ENCODE peak calls at places on chromosomes 7 and 10, in nine cellular contexts. L is IMR-90, E is H1, K is uterus, T is endothelial cell of umbilical vein, Y is sigmoid colon, Q is heart left ventricle, W is body of pancreas, F is ovary. A is an unnamed sample.

GRCh38 chr7:106717997-106718871 is 57.3 kb upstream of the CCDC71L start:
- DNase-seq in L (peak), E (no peak), K (peak), T (peak), Y (no peak), Q (peak), W (peak), F (no peak), A (no peak)

GRCh38 chr10:114290038-114290437 is 51.0 kb downstream of the VWA2 start:
- DNase-seq in L (no peak), E (no peak), K (no peak), T (no peak), Y (peak), Q (no peak), W (no peak), F (peak), A (no peak)

GRCh38 chr10:85667638-85668233 is 698.9 kb downstream of the GRID1 start:
- DNase-seq in L (no peak), E (peak), K (no peak), T (no peak), Y (no peak), Q (no peak), W (peak), F (no peak), A (no peak)

GRCh38 chr7:44634839-44635591 is 28.6 kb downstream of the OGDH start:
- DNase-seq in L (no peak), E (no peak), K (no peak), T (peak), Y (no peak), Q (peak), W (no peak), F (no peak), A (peak)

GRCh38 chr10:75220258-75220657 is 9.7 kb downstream of the VDAC2 start:
- DNase-seq in L (no peak), E (no peak), K (no peak), T (no peak), Y (peak), Q (no peak), W (no peak), F (peak), A (no peak)

GRCh38 chr7:102426268-102427031 is 6.9 kb upstream of the ORAI2 start:
- DNase-seq in L (no peak), E (no peak), K (no peak), T (no peak), Y (no peak), Q (no peak), W (peak), F (no peak), A (no peak)

GRCh38 chr10:45809829-45810228 is 37.5 kb downstream of the AGAP4 start:
- DNase-seq in L (peak), E (no peak), K (no peak), T (no peak), Y (no peak), Q (no peak), W (no peak), F (no peak), A (no peak)

GRCh38 chr7:70044064-70044463 is 445.8 kb downstream of the AUTS2 start:
- DNase-seq in L (no peak), E (no peak), K (peak), T (no peak), Y (no peak), Q (no peak), W (no peak), F (no peak), A (no peak)

GRCh38 chr10:133159950-133160812 is at the start of gene KNDC1:
- DNase-seq in L (peak), E (no peak), K (no peak), T (no peak), Y (peak), Q (no peak), W (no peak), F (peak), A (peak)

GRCh38 chr10:29703276-29703675 is 68.5 kb upstream of the SVIL start:
- DNase-seq in L (no peak), E (no peak), K (no peak), T (no peak), Y (no peak), Q (no peak), W (no peak), F (peak), A (no peak)

GRCh38 chr10:60123668-60124067 is 217.3 kb upstream of the CCDC6 start:
- DNase-seq in L (peak), E (no peak), K (no peak), T (no peak), Y (no peak), Q (no peak), W (no peak), F (no peak), A (no peak)

GRCh38 chr7:50703654-50704053 is 79.0 kb downstream of the GRB10 start:
- DNase-seq in L (no peak), E (no peak), K (no peak), T (no peak), Y (no peak), Q (no peak), W (no peak), F (no peak), A (no peak)

GRCh38 chr10:125008689-125009579 is 67.0 kb downstream of the ZRANB1 start:
- DNase-seq in L (no peak), E (no peak), K (no peak), T (no peak), Y (peak), Q (no peak), W (peak), F (peak), A (no peak)

GRCh38 chr10:125007436-125007835 is 65.5 kb downstream of the ZRANB1 start:
- DNase-seq in L (no peak), E (no peak), K (no peak), T (no peak), Y (no peak), Q (no peak), W (no peak), F (no peak), A (no peak)

GRCh38 chr10:125006188-125006680 is 64.3 kb downstream of the ZRANB1 start:
- DNase-seq in L (peak), E (no peak), K (no peak), T (no peak), Y (peak), Q (no peak), W (no peak), F (no peak), A (no peak)

GRCh38 chr10:125005312-125006187 is 63.6 kb downstream of the ZRANB1 start:
- DNase-seq in L (no peak), E (no peak), K (peak), T (no peak), Y (peak), Q (peak), W (no peak), F (peak), A (no peak)

GRCh38 chr10:125006921-125007391 is 65.0 kb downstream of the ZRANB1 start:
- DNase-seq in L (peak), E (no peak), K (no peak), T (no peak), Y (peak), Q (no peak), W (no peak), F (peak), A (no peak)
- TF ChIP-seq CTCF in L (no peak), E (no peak), K (no peak), T (no peak), Y (no peak), Q (no peak), W (no peak), F (no peak), A (no peak)

GRCh38 chr10:128516180-128516579 is 390.0 kb upstream of the MKI67 start:
- DNase-seq in L (no peak), E (no peak), K (no peak), T (no peak), Y (no peak), Q (no peak), W (no peak), F (no peak), A (no peak)

GRCh38 chr10:128506423-128506822 is 380.2 kb upstream of the MKI67 start:
- DNase-seq in L (no peak), E (no peak), K (no peak), T (no peak), Y (no peak), Q (no peak), W (no peak), F (no peak), A (no peak)

GRCh38 chr10:128512767-128513166 is 386.5 kb upstream of the MKI67 start:
- DNase-seq in L (no peak), E (no peak), K (no peak), T (no peak), Y (no peak), Q (no peak), W (no peak), F (no peak), A (no peak)

GRCh38 chr10:128505346-128505745 is 379.1 kb upstream of the MKI67 start:
- DNase-seq in L (no peak), E (no peak), K (no peak), T (no peak), Y (no peak), Q (no peak), W (no peak), F (no peak), A (no peak)

DNA sequence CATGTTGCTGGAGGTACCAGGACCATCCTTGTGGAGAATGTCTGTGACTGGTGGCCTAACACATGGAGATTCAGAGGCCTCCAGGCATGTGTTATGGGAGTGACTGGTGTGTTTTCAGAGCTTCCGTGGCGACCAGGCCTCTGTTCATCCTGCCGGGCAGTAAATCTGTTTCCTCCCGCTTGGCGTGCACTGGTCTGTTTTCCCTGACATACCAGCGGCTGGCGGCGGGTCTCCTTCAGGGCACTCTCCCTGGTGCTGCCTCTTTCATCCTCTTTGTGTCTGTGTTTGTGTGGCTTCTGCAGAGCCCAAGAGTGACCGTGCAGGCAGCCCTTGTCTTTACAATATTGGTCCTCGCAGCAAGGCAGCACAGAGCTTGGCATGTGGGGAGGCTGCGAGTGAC is 385.1 kb upstream of the MKI67 start:
- DNase-seq in L (no peak), E (no peak), K (no peak), T (no peak), Y (no peak), Q (no peak), W (no peak), F (no peak), A (no peak)
- TF ChIP-seq POLR2A in L (no peak), E (no peak), K (no peak), T (no peak), Y (no peak), Q (no peak), W (no peak), F (no peak), A (no peak)

GRCh38 chr7:115676080-115676479 is 354.5 kb downstream of the TFEC start:
- DNase-seq in L (peak), E (no peak), K (peak), T (peak), Y (peak), Q (no peak), W (no peak), F (peak), A (no peak)
- TF ChIP-seq CTCF in L (peak), E (peak), K (no peak), T (no peak), Y (no peak), Q (no peak), W (no peak), F (no peak), A (no peak)

GRCh38 chr7:92836489-92837213 is at the start of gene CDK6:
- DNase-seq in L (peak), E (peak), K (peak), T (peak), Y (peak), Q (peak), W (peak), F (peak), A (peak)
- TF ChIP-seq POLR2A in L (peak), E (no peak), K (no peak), T (no peak), Y (no peak), Q (no peak), W (peak), F (no peak), A (no peak)

GRCh38 chr10:113284635-113285034 is 268.2 kb upstream of the HABP2 start:
- DNase-seq in L (no peak), E (no peak), K (no peak), T (no peak), Y (no peak), Q (no peak), W (no peak), F (no peak), A (no peak)

GRCh38 chr10:113279262-113279661 is 273.6 kb upstream of the HABP2 start:
- DNase-seq in L (no peak), E (no peak), K (no peak), T (no peak), Y (no peak), Q (no peak), W (no peak), F (no peak), A (no peak)

GRCh38 chr10:113287592-113287991 is 265.3 kb upstream of the HABP2 start:
- DNase-seq in L (no peak), E (no peak), K (no peak), T (no peak), Y (no peak), Q (no peak), W (no peak), F (no peak), A (no peak)

GRCh38 chr10:113285291-113285690 is 267.6 kb upstream of the HABP2 start:
- DNase-seq in L (no peak), E (no peak), K (no peak), T (no peak), Y (no peak), Q (no peak), W (no peak), F (no peak), A (no peak)

GRCh38 chr10:113283189-113283588 is 269.7 kb upstream of the HABP2 start:
- DNase-seq in L (no peak), E (no peak), K (no peak), T (no peak), Y (no peak), Q (no peak), W (no peak), F (no peak), A (no peak)
- TF ChIP-seq CTCF in L (no peak), E (peak), K (no peak), T (no peak), Y (no peak), Q (peak), W (no peak), F (no peak), A (no peak)